ENCODE peak calls at places on chromosomes 3 and 15, in seven cellular contexts. One of them, this sample, is unnamed.

GRCh38 chr15:60973637-60974415 is 255.3 kb downstream of the RORA start:
- DNase-seq in ovary: no peak
- DNase-seq in heart left ventricle: no peak
- DNase-seq in uterus: no peak
- DNase-seq in body of pancreas: no peak
- DNase-seq in IMR-90: peak; percentile 87
- DNase-seq in adrenal gland: no peak
- DNase-seq in this sample: no peak

GRCh38 chr3:44114142-44114541 is 127.5 kb upstream of the TOPAZ1 start:
- DNase-seq in ovary: no peak
- DNase-seq in heart left ventricle: peak; percentile 41
- DNase-seq in uterus: no peak
- DNase-seq in body of pancreas: peak; percentile 64
- DNase-seq in IMR-90: peak; percentile 3
- DNase-seq in adrenal gland: peak; percentile 39
- DNase-seq in this sample: peak; percentile 65

GRCh38 chr3:60912876-60913275 is 338.4 kb downstream of the FHIT start:
- DNase-seq in ovary: no peak
- DNase-seq in heart left ventricle: no peak
- DNase-seq in uterus: no peak
- DNase-seq in body of pancreas: no peak
- DNase-seq in IMR-90: no peak
- DNase-seq in adrenal gland: no peak
- DNase-seq in this sample: no peak

GRCh38 chr3:192372627-192373026 is 354.7 kb downstream of the FGF12 start:
- DNase-seq in ovary: no peak
- DNase-seq in heart left ventricle: no peak
- DNase-seq in uterus: no peak
- DNase-seq in body of pancreas: no peak
- DNase-seq in IMR-90: no peak
- DNase-seq in adrenal gland: no peak
- DNase-seq in this sample: no peak

GRCh38 chr3:134378384-134378783 is 4.1 kb upstream of the AMOTL2 start:
- DNase-seq in ovary: no peak
- DNase-seq in heart left ventricle: peak; percentile 74
- DNase-seq in uterus: no peak
- DNase-seq in body of pancreas: peak; percentile 52
- DNase-seq in IMR-90: no peak
- DNase-seq in adrenal gland: peak; percentile 63
- DNase-seq in this sample: peak; percentile 61

GRCh38 chr3:37863949-37864822 is 2.5 kb downstream of the CTDSPL start:
- DNase-seq in ovary: no peak
- DNase-seq in heart left ventricle: no peak
- DNase-seq in uterus: no peak
- DNase-seq in body of pancreas: no peak
- DNase-seq in IMR-90: no peak
- DNase-seq in adrenal gland: no peak
- DNase-seq in this sample: no peak

GRCh38 chr3:23567917-23568316 is 237.8 kb upstream of the UBE2E1 start:
- DNase-seq in ovary: no peak
- DNase-seq in heart left ventricle: peak; percentile 39
- DNase-seq in uterus: no peak
- DNase-seq in body of pancreas: no peak
- DNase-seq in IMR-90: peak; percentile 95
- DNase-seq in adrenal gland: no peak
- DNase-seq in this sample: no peak

GRCh38 chr3:16176391-16177030 is 2.0 kb downstream of the GALNT15 start:
- DNase-seq in ovary: no peak
- DNase-seq in heart left ventricle: no peak
- DNase-seq in uterus: no peak
- DNase-seq in body of pancreas: no peak
- DNase-seq in IMR-90: peak; percentile 33
- DNase-seq in adrenal gland: no peak
- DNase-seq in this sample: no peak

GRCh38 chr15:100206643-100207042 is 135.1 kb downstream of the ADAMTS17 start:
- DNase-seq in ovary: peak; percentile 21
- DNase-seq in heart left ventricle: no peak
- DNase-seq in uterus: no peak
- DNase-seq in body of pancreas: no peak
- DNase-seq in IMR-90: no peak
- DNase-seq in adrenal gland: no peak
- DNase-seq in this sample: no peak

GRCh38 chr3:122263058-122263457 is 62.0 kb upstream of the CSTA start:
- DNase-seq in ovary: no peak
- DNase-seq in heart left ventricle: no peak
- DNase-seq in uterus: no peak
- DNase-seq in body of pancreas: no peak
- DNase-seq in IMR-90: no peak
- DNase-seq in adrenal gland: no peak
- DNase-seq in this sample: no peak

GRCh38 chr15:40293006-40293405 is 10.1 kb upstream of the ANKRD63 start:
- DNase-seq in ovary: no peak
- DNase-seq in heart left ventricle: no peak
- DNase-seq in uterus: no peak
- DNase-seq in body of pancreas: no peak
- DNase-seq in IMR-90: no peak
- DNase-seq in adrenal gland: no peak
- DNase-seq in this sample: no peak

GRCh38 chr3:123668906-123669305 is 84.1 kb upstream of the HACD2 start:
- DNase-seq in ovary: no peak
- DNase-seq in heart left ventricle: no peak
- DNase-seq in uterus: no peak
- DNase-seq in body of pancreas: no peak
- DNase-seq in IMR-90: no peak
- DNase-seq in adrenal gland: no peak
- DNase-seq in this sample: no peak

GRCh38 chr3:151709847-151710246 is 23.9 kb upstream of the AADACL2 start:
- DNase-seq in ovary: no peak
- DNase-seq in heart left ventricle: no peak
- DNase-seq in uterus: no peak
- DNase-seq in body of pancreas: no peak
- DNase-seq in IMR-90: peak; percentile 85
- DNase-seq in adrenal gland: no peak
- DNase-seq in this sample: no peak

GRCh38 chr3:120170223-120170622 is 76.0 kb upstream of the GSK3B start:
- DNase-seq in ovary: no peak
- DNase-seq in heart left ventricle: no peak
- DNase-seq in uterus: no peak
- DNase-seq in body of pancreas: no peak
- DNase-seq in IMR-90: peak; percentile 85
- DNase-seq in adrenal gland: no peak
- DNase-seq in this sample: no peak

GRCh38 chr3:71857926-71858325 is 73.0 kb upstream of the PROK2 start:
- DNase-seq in ovary: no peak
- DNase-seq in heart left ventricle: no peak
- DNase-seq in uterus: no peak
- DNase-seq in body of pancreas: no peak
- DNase-seq in IMR-90: no peak
- DNase-seq in adrenal gland: no peak
- DNase-seq in this sample: no peak

GRCh38 chr3:111594205-111594604 is 941 bp downstream of the ZBED2 start:
- DNase-seq in ovary: no peak
- DNase-seq in heart left ventricle: no peak
- DNase-seq in uterus: no peak
- DNase-seq in body of pancreas: no peak
- DNase-seq in IMR-90: peak; percentile 91
- DNase-seq in adrenal gland: no peak
- DNase-seq in this sample: no peak

GRCh38 chr15:76108021-76108723 is 48.4 kb downstream of the TMEM266 start:
- DNase-seq in ovary: no peak
- DNase-seq in heart left ventricle: peak; percentile 40
- DNase-seq in uterus: no peak
- DNase-seq in body of pancreas: peak; percentile 41
- DNase-seq in IMR-90: no peak
- DNase-seq in adrenal gland: peak; percentile 81
- DNase-seq in this sample: no peak

GRCh38 chr15:90086868-90087268 is 15.4 kb downstream of the IDH2 start:
- DNase-seq in ovary: peak; percentile 62
- DNase-seq in heart left ventricle: no peak
- DNase-seq in uterus: no peak
- DNase-seq in body of pancreas: no peak
- DNase-seq in IMR-90: peak; percentile 42
- DNase-seq in adrenal gland: peak; percentile 55
- DNase-seq in this sample: peak; percentile 55
- H3K36me3 ChIP-seq in ovary: no peaks in the 10 kb centered on the region
- H3K36me3 ChIP-seq in heart left ventricle: peaks cover 95% of the 10 kb centered on the region
- H3K36me3 ChIP-seq in uterus: no peaks in the 10 kb centered on the region
- H3K36me3 ChIP-seq in body of pancreas: peaks cover 39% of the 10 kb centered on the region
- H3K36me3 ChIP-seq in IMR-90: peaks cover 54% of the 10 kb centered on the region
- H3K36me3 ChIP-seq in adrenal gland: peaks cover 23% of the 10 kb centered on the region
- H3K36me3 ChIP-seq in this sample: peaks cover 5% of the 10 kb centered on the region

GRCh38 chr15:44727462-44728231 is 8.7 kb upstream of the TRIM69 start:
- DNase-seq in ovary: no peak
- DNase-seq in heart left ventricle: no peak
- DNase-seq in uterus: no peak
- DNase-seq in body of pancreas: no peak
- DNase-seq in IMR-90: no peak
- DNase-seq in adrenal gland: no peak
- DNase-seq in this sample: no peak
- TF ChIP-seq POLR2A in ovary: no peak
- TF ChIP-seq POLR2A in heart left ventricle: no peak
- TF ChIP-seq POLR2A in uterus: no peak
- TF ChIP-seq POLR2A in body of pancreas: no peak
- TF ChIP-seq POLR2A in IMR-90: no peak
- TF ChIP-seq POLR2A in adrenal gland: no peak
- TF ChIP-seq POLR2A in this sample: no peak

GRCh38 chr15:89326316-89326715 is 8.3 kb downstream of the POLG start:
- DNase-seq in ovary: no peak
- DNase-seq in heart left ventricle: no peak
- DNase-seq in uterus: no peak
- DNase-seq in body of pancreas: peak; percentile 8
- DNase-seq in IMR-90: no peak
- DNase-seq in adrenal gland: no peak
- DNase-seq in this sample: no peak
- H3K36me3 ChIP-seq in ovary: no peaks in the 10 kb centered on the region
- H3K36me3 ChIP-seq in heart left ventricle: peaks cover 98% of the 10 kb centered on the region
- H3K36me3 ChIP-seq in uterus: no peaks in the 10 kb centered on the region
- H3K36me3 ChIP-seq in body of pancreas: peaks cover 62% of the 10 kb centered on the region
- H3K36me3 ChIP-seq in IMR-90: peaks cover 93% of the 10 kb centered on the region
- H3K36me3 ChIP-seq in adrenal gland: peaks cover 99% of the 10 kb centered on the region
- H3K36me3 ChIP-seq in this sample: peaks cover 83% of the 10 kb centered on the region

DNA sequence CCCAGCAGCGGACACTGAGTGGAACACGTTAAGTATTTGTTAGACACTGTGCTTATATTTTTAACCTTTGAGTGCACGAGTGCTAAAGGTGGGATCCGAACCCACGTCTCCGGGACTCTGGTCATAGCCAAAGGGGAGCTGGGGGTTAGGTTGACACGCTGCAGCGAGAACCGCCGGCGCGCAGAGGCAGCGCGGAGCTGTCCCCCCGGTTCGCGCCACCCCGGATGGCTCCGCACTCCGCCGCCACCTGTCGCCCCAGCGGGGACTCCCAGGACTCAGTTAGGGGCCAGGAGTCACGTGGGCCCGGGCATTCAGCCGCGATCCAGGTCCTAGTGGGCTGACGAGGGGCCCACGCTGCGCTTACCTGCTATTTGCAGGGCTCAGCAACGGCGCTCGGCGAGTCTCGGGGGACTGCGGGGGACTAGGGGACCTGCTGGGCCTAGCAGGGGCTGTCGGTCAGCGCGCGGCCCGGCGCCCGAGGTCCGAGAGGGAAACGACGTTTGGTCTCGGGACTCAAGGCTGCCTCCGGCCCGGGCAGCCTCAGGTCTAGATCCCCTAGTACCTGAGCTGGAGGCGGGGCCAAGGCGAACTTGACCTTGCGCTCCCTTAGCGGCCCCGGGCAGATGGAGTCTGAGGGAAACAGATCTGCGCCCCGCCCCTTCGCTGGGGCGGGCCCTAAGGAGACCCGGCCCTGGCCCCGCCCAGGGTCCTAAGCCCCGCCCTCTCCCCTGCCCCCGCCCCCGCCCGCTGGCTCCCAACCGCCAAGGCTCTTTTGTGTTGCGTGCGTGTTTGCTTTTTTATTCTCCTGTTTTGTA is at the start of gene NMNAT3:
- DNase-seq in ovary: peak; percentile 92
- DNase-seq in heart left ventricle: peak; percentile 87
- DNase-seq in uterus: peak; percentile 79
- DNase-seq in body of pancreas: peak; percentile 93
- DNase-seq in IMR-90: peak; percentile 7
- DNase-seq in adrenal gland: peak; percentile 79
- DNase-seq in this sample: peak; percentile 92
- TF ChIP-seq POLR2A in ovary: no peak
- TF ChIP-seq POLR2A in heart left ventricle: peak; percentile 27
- TF ChIP-seq POLR2A in uterus: no peak
- TF ChIP-seq POLR2A in body of pancreas: peak; percentile 63
- TF ChIP-seq POLR2A in IMR-90: no peak
- TF ChIP-seq POLR2A in adrenal gland: peak; percentile 20
- TF ChIP-seq POLR2A in this sample: no peak

GRCh38 chr3:113663324-113663750 is 33.1 kb downstream of the USF3 start:
- DNase-seq in ovary: no peak
- DNase-seq in heart left ventricle: no peak
- DNase-seq in uterus: no peak
- DNase-seq in body of pancreas: peak; percentile 22
- DNase-seq in IMR-90: no peak
- DNase-seq in adrenal gland: no peak
- DNase-seq in this sample: no peak
- H3K36me3 ChIP-seq in ovary: no peaks in the 10 kb centered on the region
- H3K36me3 ChIP-seq in heart left ventricle: peaks cover 72% of the 10 kb centered on the region
- H3K36me3 ChIP-seq in uterus: no peaks in the 10 kb centered on the region
- H3K36me3 ChIP-seq in body of pancreas: peaks cover 2% of the 10 kb centered on the region
- H3K36me3 ChIP-seq in IMR-90: peaks cover 19% of the 10 kb centered on the region
- H3K36me3 ChIP-seq in adrenal gland: peaks cover 23% of the 10 kb centered on the region
- H3K36me3 ChIP-seq in this sample: no peaks in the 10 kb centered on the region

DNA sequence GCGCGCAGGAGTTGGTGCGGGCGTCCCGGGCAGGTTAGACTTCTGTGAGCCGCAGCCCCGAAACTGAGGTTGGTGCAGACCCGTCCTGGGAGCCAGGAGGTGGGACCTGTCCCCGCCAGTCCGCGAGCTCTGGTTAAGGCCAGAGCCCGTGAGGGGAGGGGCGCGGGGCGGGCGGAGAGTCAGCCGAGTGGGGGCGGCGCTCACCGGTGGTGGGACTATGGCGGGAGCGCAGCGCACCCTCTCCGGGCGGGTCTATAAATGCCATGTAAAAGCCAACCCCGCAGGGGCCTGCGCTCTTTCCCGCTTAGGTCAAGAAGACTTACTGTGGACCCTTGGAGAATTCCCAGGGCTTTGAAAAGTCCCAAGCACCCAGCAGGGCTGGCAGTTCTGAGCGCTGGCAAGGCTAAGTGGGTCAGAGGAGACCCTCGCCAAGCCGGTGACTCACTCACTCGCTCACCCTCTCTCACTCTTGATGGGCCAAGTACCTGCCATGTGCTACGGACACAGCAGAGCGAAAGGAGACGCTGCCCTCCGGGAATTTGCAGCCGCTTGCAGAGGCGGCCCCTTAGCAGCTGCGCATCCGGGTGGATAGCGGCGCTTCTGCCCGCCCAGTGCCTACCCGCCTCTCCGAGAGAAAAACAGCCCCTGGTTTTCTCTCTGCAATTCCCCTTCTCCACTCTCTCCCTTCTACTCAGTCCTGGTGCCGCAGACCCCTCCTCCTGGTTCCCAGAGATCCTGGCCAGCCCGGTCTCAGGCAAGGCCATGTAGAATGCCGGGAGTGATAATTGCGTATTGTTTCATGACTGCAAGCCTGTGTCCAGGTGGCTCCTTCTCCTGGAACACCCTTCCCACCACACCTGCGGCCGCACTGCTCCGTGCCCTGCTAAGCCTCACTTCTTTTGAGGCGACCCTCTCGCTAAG is at the start of gene ALDH1L1:
- DNase-seq in ovary: peak; percentile 92
- DNase-seq in heart left ventricle: peak; percentile 93
- DNase-seq in uterus: peak; percentile 90
- DNase-seq in body of pancreas: peak; percentile 95
- DNase-seq in IMR-90: peak; percentile 6
- DNase-seq in adrenal gland: peak; percentile 97
- DNase-seq in this sample: peak; percentile 57
- TF ChIP-seq POLR2A in ovary: peak; percentile 33
- TF ChIP-seq POLR2A in heart left ventricle: peak; percentile 21
- TF ChIP-seq POLR2A in uterus: no peak
- TF ChIP-seq POLR2A in body of pancreas: peak; percentile 95
- TF ChIP-seq POLR2A in IMR-90: no peak
- TF ChIP-seq POLR2A in adrenal gland: peak; percentile 92
- TF ChIP-seq POLR2A in this sample: peak; percentile 44

This sample was measured in transverse colon.